ENCODE peak calls at places on chromosomes 12 and 14, in four cellular contexts. A is A549, T is heart left ventricle, K is breast epithelium. D is an unnamed sample.

GRCh38 chr12:18681818-18682217 is 56.0 kb downstream of the PLCZ1 start:
- DNase-seq in A (no peak), T (no peak), K (no peak), D (no peak)

GRCh38 chr14:54325766-54326165 is 71.0 kb upstream of the CDKN3 start:
- DNase-seq in A (no peak), T (no peak), K (no peak), D (no peak)

GRCh38 chr12:81079280-81080076 is 1.6 kb downstream of the ACSS3 start:
- DNase-seq in A (no peak), T (no peak), K (no peak), D (no peak)

GRCh38 chr14:57884175-57884574 is 18.3 kb upstream of the SLC35F4 start:
- DNase-seq in A (no peak), T (no peak), K (no peak), D (no peak)

GRCh38 chr14:95255013-95255412 is 64.7 kb downstream of the CLMN start:
- DNase-seq in A (no peak), T (no peak), K (no peak), D (no peak)

GRCh38 chr12:22172501-22172900 is 126.5 kb downstream of the CMAS start:
- DNase-seq in A (no peak), T (no peak), K (no peak), D (no peak)

GRCh38 chr14:75278422-75279152 is at the start of gene FOS:
- DNase-seq in A (peak), T (peak), K (peak), D (peak)

GRCh38 chr14:68967459-68967940 is 11.6 kb downstream of the ACTN1 start:
- DNase-seq in A (no peak), T (peak), K (no peak), D (no peak)

GRCh38 chr12:114015851-114016250 is 49.7 kb upstream of the RBM19 start:
- DNase-seq in A (no peak), T (no peak), K (no peak), D (no peak)

DNA sequence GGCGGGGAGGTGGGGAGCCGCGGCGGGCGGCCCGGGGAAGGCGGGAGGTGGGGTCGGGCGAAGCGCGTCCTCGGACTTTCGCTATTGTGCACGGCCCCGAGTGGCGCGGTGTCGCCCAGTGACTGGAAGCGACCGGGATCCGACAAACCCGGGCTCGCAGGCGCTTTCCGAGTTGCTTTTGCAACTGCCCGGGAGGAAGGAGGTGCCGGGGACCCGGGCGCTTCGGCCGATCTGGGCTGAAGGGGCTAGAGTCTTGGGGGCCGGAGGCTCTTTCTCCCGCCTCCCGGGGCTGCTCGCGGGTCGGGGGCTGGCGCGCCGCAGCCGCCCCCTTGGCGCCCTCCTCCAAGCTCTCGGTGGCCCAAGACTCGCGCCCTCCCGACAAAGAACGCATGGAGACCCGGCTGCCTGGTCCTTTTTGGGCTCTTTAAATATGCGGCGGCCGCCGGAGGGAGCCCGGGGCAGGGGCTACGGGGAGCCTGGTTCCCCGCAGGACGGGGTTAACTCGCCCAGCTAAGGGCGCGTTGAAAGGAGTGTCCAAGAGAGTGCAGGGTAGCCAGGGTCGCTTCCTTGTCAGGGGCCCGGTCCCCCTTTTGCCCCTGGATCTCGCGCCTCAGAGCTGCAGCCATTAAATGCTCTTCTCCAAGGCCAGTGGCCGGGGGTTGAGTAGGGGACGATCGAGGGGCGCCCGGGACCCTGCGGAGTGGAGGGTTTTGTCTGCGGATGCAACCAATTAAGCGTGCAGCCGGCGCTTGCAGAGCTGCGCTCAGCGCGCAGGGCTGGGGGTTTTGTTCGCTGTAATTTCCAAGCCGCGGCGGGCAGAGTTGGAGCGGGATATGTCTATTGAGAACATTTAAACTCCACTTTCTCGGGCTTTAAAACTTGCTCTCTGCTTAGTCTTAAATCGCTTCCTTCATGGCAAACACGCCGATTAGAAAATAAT is 1.6 kb downstream of the HMGA2 start:
- DNase-seq in A (peak), T (peak), K (no peak), D (peak)
- H3K4me3 ChIP-seq in A (peak), T (peak), K (peak), D (peak)

GRCh38 chr14:31026395-31027096 is 367 bp upstream of the STRN3 start:
- DNase-seq in A (peak), T (peak), K (peak), D (peak)
- TF ChIP-seq POLR2A in A (no peak), T (no peak), K (peak), D (peak)

GRCh38 chr12:124581792-124582424 is 14.5 kb upstream of the NCOR2 start:
- DNase-seq in A (no peak), T (no peak), K (no peak), D (no peak)
- H3K4me3 ChIP-seq in A (no peak), T (no peak), K (no peak), D (no peak)

GRCh38 chr12:128823916-128824839 is at the start of gene SLC15A4:
- DNase-seq in A (peak), T (peak), K (peak), D (peak)
- TF ChIP-seq POLR2A in A (peak), T (peak), K (peak), D (peak)

GRCh38 chr12:49548481-49548821 is 9.6 kb downstream of the KCNH3 start:
- DNase-seq in A (no peak), T (peak), K (no peak), D (no peak)
- H3K4me3 ChIP-seq in A (no peak), T (peak), K (peak), D (no peak)

GRCh38 chr12:94701711-94702110 is 51.4 kb upstream of the TMCC3 start:
- DNase-seq in A (no peak), T (no peak), K (no peak), D (no peak)
- TF ChIP-seq POLR2A in A (no peak), T (no peak), K (no peak), D (no peak)

DNA sequence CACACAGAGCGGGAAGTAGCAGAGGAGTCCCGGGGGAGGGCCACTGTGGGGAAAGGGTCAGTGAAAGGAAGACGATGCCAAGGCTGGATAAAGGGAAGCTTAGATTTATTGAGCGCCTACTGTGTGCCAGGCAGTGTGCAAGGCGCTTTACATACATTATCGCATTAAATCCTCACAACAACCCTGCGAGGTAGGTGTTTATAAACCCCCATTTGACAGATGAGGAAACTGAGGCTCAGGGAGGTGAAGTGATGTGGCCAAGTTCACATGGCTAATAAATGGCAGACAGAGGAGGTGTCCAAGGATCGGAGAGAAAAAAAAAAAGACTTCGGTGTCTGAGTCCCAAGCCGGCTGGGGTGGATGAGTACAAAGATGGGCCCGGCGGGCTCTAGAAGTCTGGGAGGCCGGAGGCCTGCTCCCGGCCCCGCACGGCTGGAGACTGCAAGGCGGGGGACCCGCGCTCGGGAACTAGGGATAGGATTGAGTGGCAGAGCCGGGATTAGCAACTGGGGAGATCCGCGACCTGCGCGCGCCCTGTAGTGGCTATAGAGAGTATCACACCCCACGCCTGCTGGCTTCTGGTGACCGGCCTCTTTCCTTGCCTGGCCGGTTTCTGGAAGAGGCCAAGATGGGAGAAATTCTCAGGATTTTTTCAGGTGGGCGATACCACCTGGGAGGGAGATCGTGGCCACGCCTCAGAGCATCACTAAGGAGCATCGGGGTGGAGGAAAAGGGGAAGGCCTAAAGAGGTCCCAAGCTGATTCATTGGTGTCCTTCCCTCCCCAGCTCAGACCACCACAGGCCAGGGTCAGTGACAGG is 3.9 kb downstream of the DDN start:
- DNase-seq in A (peak), T (peak), K (peak), D (peak)
- H3K4me3 ChIP-seq in A (peak), T (no peak), K (no peak), D (no peak)

GRCh38 chr12:120468271-120468845 is 1.2 kb downstream of the SRSF9 start:
- DNase-seq in A (peak), T (no peak), K (peak), D (peak)
- TF ChIP-seq POLR2A in A (no peak), T (no peak), K (no peak), D (no peak)